ENCODE peak calls at places on chromosomes 3 and 15, in eight cellular contexts. One of them, this sample, is unnamed.

GRCh38 chr15:67825880-67826716 is 789 bp downstream of the SKOR1 start:
- DNase-seq in substantia nigra: no peak
- DNase-seq in cerebellum: no peak
- DNase-seq in astrocyte of the spinal cord: no peak
- DNase-seq in GDM1: no peak
- DNase-seq in endothelial cell: no peak
- DNase-seq in GM04503: no peak
- DNase-seq in GM13976: no peak
- DNase-seq in this sample: no peak

GRCh38 chr3:9211155-9211950 is 38.1 kb downstream of the SRGAP3 start:
- DNase-seq in substantia nigra: no peak
- DNase-seq in cerebellum: no peak
- DNase-seq in astrocyte of the spinal cord: peak; percentile 81
- DNase-seq in GDM1: no peak
- DNase-seq in endothelial cell: no peak
- DNase-seq in GM04503: peak; percentile 61
- DNase-seq in GM13976: no peak
- DNase-seq in this sample: no peak

GRCh38 chr15:100663066-100663465 is 60.7 kb downstream of the ASB7 start:
- DNase-seq in substantia nigra: no peak
- DNase-seq in cerebellum: peak; percentile 11
- DNase-seq in astrocyte of the spinal cord: no peak
- DNase-seq in GDM1: no peak
- DNase-seq in endothelial cell: peak; percentile 36
- DNase-seq in GM04503: no peak
- DNase-seq in GM13976: no peak
- DNase-seq in this sample: no peak

GRCh38 chr3:134326760-134327593 is 47.3 kb downstream of the AMOTL2 start:
- DNase-seq in substantia nigra: no peak
- DNase-seq in cerebellum: no peak
- DNase-seq in astrocyte of the spinal cord: peak; percentile 94
- DNase-seq in GDM1: no peak
- DNase-seq in endothelial cell: no peak
- DNase-seq in GM04503: peak; percentile 99
- DNase-seq in GM13976: no peak
- DNase-seq in this sample: no peak

GRCh38 chr3:72702390-72702789 is 145.9 kb downstream of the SHQ1 start:
- DNase-seq in substantia nigra: no peak
- DNase-seq in cerebellum: no peak
- DNase-seq in astrocyte of the spinal cord: no peak
- DNase-seq in GDM1: no peak
- DNase-seq in endothelial cell: no peak
- DNase-seq in GM04503: no peak
- DNase-seq in GM13976: no peak
- DNase-seq in this sample: no peak

GRCh38 chr3:19074257-19074938 is 73.9 kb upstream of the KCNH8 start:
- DNase-seq in substantia nigra: no peak
- DNase-seq in cerebellum: no peak
- DNase-seq in astrocyte of the spinal cord: no peak
- DNase-seq in GDM1: no peak
- DNase-seq in endothelial cell: no peak
- DNase-seq in GM04503: no peak
- DNase-seq in GM13976: no peak
- DNase-seq in this sample: no peak

GRCh38 chr3:15458212-15458780 is 30.9 kb downstream of the EAF1 start:
- DNase-seq in substantia nigra: no peak
- DNase-seq in cerebellum: no peak
- DNase-seq in astrocyte of the spinal cord: no peak
- DNase-seq in GDM1: no peak
- DNase-seq in endothelial cell: no peak
- DNase-seq in GM04503: no peak
- DNase-seq in GM13976: no peak
- DNase-seq in this sample: no peak

GRCh38 chr3:143121240-143122088 is 1.9 kb downstream of the CHST2 start:
- DNase-seq in substantia nigra: peak; percentile 24
- DNase-seq in cerebellum: no peak
- DNase-seq in astrocyte of the spinal cord: peak; percentile 55
- DNase-seq in GDM1: no peak
- DNase-seq in endothelial cell: peak; percentile 87
- DNase-seq in GM04503: no peak
- DNase-seq in GM13976: peak; percentile 72
- DNase-seq in this sample: no peak

GRCh38 chr15:91652610-91653207 is 200.8 kb upstream of the SLCO3A1 start:
- DNase-seq in substantia nigra: no peak
- DNase-seq in cerebellum: no peak
- DNase-seq in astrocyte of the spinal cord: no peak
- DNase-seq in GDM1: no peak
- DNase-seq in endothelial cell: no peak
- DNase-seq in GM04503: no peak
- DNase-seq in GM13976: no peak
- DNase-seq in this sample: no peak

GRCh38 chr3:67647390-67647878 is 7.0 kb downstream of the SUCLG2 start:
- DNase-seq in substantia nigra: no peak
- DNase-seq in cerebellum: no peak
- DNase-seq in astrocyte of the spinal cord: peak; percentile 98
- DNase-seq in GDM1: no peak
- DNase-seq in endothelial cell: no peak
- DNase-seq in GM04503: peak; percentile 97
- DNase-seq in GM13976: no peak
- DNase-seq in this sample: no peak

GRCh38 chr3:186614597-186615483 is 2.0 kb downstream of the AHSG start:
- DNase-seq in substantia nigra: peak; percentile 77
- DNase-seq in cerebellum: peak; percentile 80
- DNase-seq in astrocyte of the spinal cord: peak; percentile 71
- DNase-seq in GDM1: peak; percentile 38
- DNase-seq in endothelial cell: peak; percentile 82
- DNase-seq in GM04503: no peak
- DNase-seq in GM13976: peak; percentile 86
- DNase-seq in this sample: peak; percentile 60

GRCh38 chr3:63655519-63655918 is 3.0 kb downstream of the SNTN start:
- DNase-seq in substantia nigra: no peak
- DNase-seq in cerebellum: no peak
- DNase-seq in astrocyte of the spinal cord: peak; percentile 78
- DNase-seq in GDM1: no peak
- DNase-seq in endothelial cell: no peak
- DNase-seq in GM04503: peak; percentile 81
- DNase-seq in GM13976: no peak
- DNase-seq in this sample: no peak

GRCh38 chr3:12430086-12430485 is 54.2 kb upstream of the TSEN2 start:
- DNase-seq in substantia nigra: no peak
- DNase-seq in cerebellum: peak; percentile 54
- DNase-seq in astrocyte of the spinal cord: no peak
- DNase-seq in GDM1: no peak
- DNase-seq in endothelial cell: no peak
- DNase-seq in GM04503: no peak
- DNase-seq in GM13976: no peak
- DNase-seq in this sample: no peak

GRCh38 chr3:38542401-38543298 is 46.5 kb downstream of the EXOG start:
- DNase-seq in substantia nigra: no peak
- DNase-seq in cerebellum: no peak
- DNase-seq in astrocyte of the spinal cord: no peak
- DNase-seq in GDM1: no peak
- DNase-seq in endothelial cell: no peak
- DNase-seq in GM04503: no peak
- DNase-seq in GM13976: no peak
- DNase-seq in this sample: no peak

GRCh38 chr3:151169700-151170224 is 33.3 kb downstream of the GPR171 start:
- DNase-seq in substantia nigra: no peak
- DNase-seq in cerebellum: no peak
- DNase-seq in astrocyte of the spinal cord: no peak
- DNase-seq in GDM1: peak; percentile 45
- DNase-seq in endothelial cell: no peak
- DNase-seq in GM04503: no peak
- DNase-seq in GM13976: peak; percentile 21
- DNase-seq in this sample: no peak

GRCh38 chr3:129934234-129935123 is 40.0 kb upstream of the TRH start:
- DNase-seq in substantia nigra: peak; percentile 24
- DNase-seq in cerebellum: peak; percentile 45
- DNase-seq in astrocyte of the spinal cord: peak; percentile 28
- DNase-seq in GDM1: no peak
- DNase-seq in endothelial cell: peak; percentile 38
- DNase-seq in GM04503: no peak
- DNase-seq in GM13976: peak; percentile 64
- DNase-seq in this sample: no peak

GRCh38 chr3:152834354-152835310 is at the start of gene P2RY1:
- DNase-seq in substantia nigra: peak; percentile 15
- DNase-seq in cerebellum: peak; percentile 6
- DNase-seq in astrocyte of the spinal cord: peak; percentile 67
- DNase-seq in GDM1: peak; percentile 84
- DNase-seq in endothelial cell: peak; percentile 86
- DNase-seq in GM04503: peak; percentile 12
- DNase-seq in GM13976: peak; percentile 84
- DNase-seq in this sample: peak; percentile 27

GRCh38 chr3:8843347-8843746 is 73.9 kb upstream of the OXTR start:
- DNase-seq in substantia nigra: no peak
- DNase-seq in cerebellum: no peak
- DNase-seq in astrocyte of the spinal cord: peak; percentile 50
- DNase-seq in GDM1: no peak
- DNase-seq in endothelial cell: no peak
- DNase-seq in GM04503: no peak
- DNase-seq in GM13976: no peak
- DNase-seq in this sample: no peak

GRCh38 chr15:23869391-23869790 is 182.3 kb upstream of the NDN start:
- DNase-seq in substantia nigra: peak; percentile 3
- DNase-seq in cerebellum: no peak
- DNase-seq in astrocyte of the spinal cord: peak; percentile 5
- DNase-seq in GDM1: no peak
- DNase-seq in endothelial cell: peak; percentile 63
- DNase-seq in GM04503: no peak
- DNase-seq in GM13976: no peak
- DNase-seq in this sample: no peak

GRCh38 chr3:52343946-52344600 is 28.0 kb downstream of the DNAH1 start:
- DNase-seq in substantia nigra: no peak
- DNase-seq in cerebellum: no peak
- DNase-seq in astrocyte of the spinal cord: no peak
- DNase-seq in GDM1: no peak
- DNase-seq in endothelial cell: no peak
- DNase-seq in GM04503: no peak
- DNase-seq in GM13976: no peak
- DNase-seq in this sample: no peak

GRCh38 chr3:101703169-101703568 is 16.7 kb upstream of the RPL24 start:
- DNase-seq in substantia nigra: no peak
- DNase-seq in cerebellum: no peak
- DNase-seq in astrocyte of the spinal cord: no peak
- DNase-seq in GDM1: no peak
- DNase-seq in endothelial cell: no peak
- DNase-seq in GM04503: no peak
- DNase-seq in GM13976: no peak
- DNase-seq in this sample: no peak

GRCh38 chr3:154886437-154886836 is 193.7 kb upstream of the MME start:
- DNase-seq in substantia nigra: no peak
- DNase-seq in cerebellum: no peak
- DNase-seq in astrocyte of the spinal cord: peak; percentile 99
- DNase-seq in GDM1: no peak
- DNase-seq in endothelial cell: no peak
- DNase-seq in GM04503: peak; percentile 100
- DNase-seq in GM13976: no peak
- DNase-seq in this sample: no peak

GRCh38 chr15:64985382-64986033 is 4.2 kb downstream of the SPG21 start:
- DNase-seq in substantia nigra: no peak
- DNase-seq in cerebellum: no peak
- DNase-seq in astrocyte of the spinal cord: no peak
- DNase-seq in GDM1: no peak
- DNase-seq in endothelial cell: no peak
- DNase-seq in GM04503: no peak
- DNase-seq in GM13976: no peak
- DNase-seq in this sample: no peak

GRCh38 chr3:147269907-147270306 is 136.4 kb downstream of the ZIC4 start:
- DNase-seq in substantia nigra: no peak
- DNase-seq in cerebellum: no peak
- DNase-seq in astrocyte of the spinal cord: no peak
- DNase-seq in GDM1: no peak
- DNase-seq in endothelial cell: no peak
- DNase-seq in GM04503: no peak
- DNase-seq in GM13976: no peak
- DNase-seq in this sample: no peak

GRCh38 chr3:144564011-144564410 is 592.4 kb downstream of the DIPK2A start:
- DNase-seq in substantia nigra: no peak
- DNase-seq in cerebellum: no peak
- DNase-seq in astrocyte of the spinal cord: no peak
- DNase-seq in GDM1: no peak
- DNase-seq in endothelial cell: no peak
- DNase-seq in GM04503: no peak
- DNase-seq in GM13976: no peak
- DNase-seq in this sample: no peak

GRCh38 chr3:32876920-32877319 is 59.1 kb downstream of the TRIM71 start:
- DNase-seq in substantia nigra: no peak
- DNase-seq in cerebellum: no peak
- DNase-seq in astrocyte of the spinal cord: no peak
- DNase-seq in GDM1: no peak
- DNase-seq in endothelial cell: no peak
- DNase-seq in GM04503: no peak
- DNase-seq in GM13976: no peak
- DNase-seq in this sample: no peak

GRCh38 chr3:110378481-110378880 is 693.1 kb upstream of the NECTIN3 start:
- DNase-seq in substantia nigra: no peak
- DNase-seq in cerebellum: no peak
- DNase-seq in astrocyte of the spinal cord: no peak
- DNase-seq in GDM1: no peak
- DNase-seq in endothelial cell: no peak
- DNase-seq in GM04503: no peak
- DNase-seq in GM13976: no peak
- DNase-seq in this sample: no peak

GRCh38 chr3:149332227-149332765 is 1.1 kb downstream of the TM4SF18 start:
- DNase-seq in substantia nigra: no peak
- DNase-seq in cerebellum: no peak
- DNase-seq in astrocyte of the spinal cord: no peak
- DNase-seq in GDM1: no peak
- DNase-seq in endothelial cell: no peak
- DNase-seq in GM04503: no peak
- DNase-seq in GM13976: no peak
- DNase-seq in this sample: no peak

GRCh38 chr3:44924102-44925084 is 50.0 kb downstream of the TGM4 start:
- DNase-seq in substantia nigra: no peak
- DNase-seq in cerebellum: peak; percentile 86
- DNase-seq in astrocyte of the spinal cord: peak; percentile 13
- DNase-seq in GDM1: no peak
- DNase-seq in endothelial cell: no peak
- DNase-seq in GM04503: peak; percentile 31
- DNase-seq in GM13976: no peak
- DNase-seq in this sample: no peak

GRCh38 chr3:32406481-32407408 is 15.1 kb downstream of the CMTM7 start:
- DNase-seq in substantia nigra: no peak
- DNase-seq in cerebellum: no peak
- DNase-seq in astrocyte of the spinal cord: no peak
- DNase-seq in GDM1: peak; percentile 39
- DNase-seq in endothelial cell: no peak
- DNase-seq in GM04503: no peak
- DNase-seq in GM13976: no peak
- DNase-seq in this sample: no peak

GRCh38 chr15:89993344-89993743 is 7.8 kb upstream of the ZNF710 start:
- DNase-seq in substantia nigra: no peak
- DNase-seq in cerebellum: no peak
- DNase-seq in astrocyte of the spinal cord: no peak
- DNase-seq in GDM1: peak; percentile 23
- DNase-seq in endothelial cell: no peak
- DNase-seq in GM04503: no peak
- DNase-seq in GM13976: no peak
- DNase-seq in this sample: no peak

GRCh38 chr3:149579838-149580542 is 77.8 kb downstream of the WWTR1 start:
- DNase-seq in substantia nigra: no peak
- DNase-seq in cerebellum: peak; percentile 71
- DNase-seq in astrocyte of the spinal cord: peak; percentile 80
- DNase-seq in GDM1: no peak
- DNase-seq in endothelial cell: no peak
- DNase-seq in GM04503: no peak
- DNase-seq in GM13976: no peak
- DNase-seq in this sample: no peak